ENCODE peak calls at places on chromosomes 13 and 19, in eight cellular contexts. Q, S, A, M, K, G, I and J are unnamed samples.

GRCh38 chr13:51997641-51998330 is 13.5 kb downstream of the ATP7B start:
- DNase-seq in M (no peak), A (no peak), K (no peak), I (no peak), G (no peak), Q (no peak), S (peak), J (no peak)

GRCh38 chr13:76489299-76489698 is 396.9 kb downstream of the KCTD12 start:
- DNase-seq in S (no peak), M (no peak), Q (no peak), I (no peak), G (no peak), A (no peak), K (no peak), J (no peak)

GRCh38 chr13:67740871-67741475 is 510.8 kb upstream of the PCDH9 start:
- DNase-seq in K (no peak), Q (no peak), S (no peak), M (no peak), G (peak), I (no peak), A (no peak), J (no peak)

GRCh38 chr19:52946322-52947310 is 16.1 kb downstream of the ZNF816 start:
- DNase-seq in S (no peak), Q (peak), G (peak), K (peak), I (peak), A (no peak), M (peak), J (peak)

GRCh38 chr19:30316000-30316491 is 56.1 kb upstream of the ZNF536 start:
- DNase-seq in S (no peak), G (no peak), K (no peak), M (no peak), A (no peak), I (no peak), Q (no peak), J (no peak)

GRCh38 chr13:59774511-59774911 is 389.2 kb downstream of the DIAPH3 start:
- DNase-seq in Q (no peak), S (peak), G (peak), I (no peak), K (peak), A (no peak), M (no peak), J (no peak)

GRCh38 chr13:111354789-111355188 is 34.3 kb downstream of the TEX29 start:
- DNase-seq in I (no peak), A (no peak), S (no peak), K (no peak), G (no peak), M (no peak), Q (no peak), J (no peak)

GRCh38 chr13:46962286-46962941 is 65.6 kb upstream of the HTR2A start:
- DNase-seq in I (no peak), S (no peak), M (no peak), K (peak), G (peak), Q (no peak), A (no peak), J (no peak)

GRCh38 chr13:41216160-41216559 is 21.8 kb upstream of the KBTBD7 start:
- DNase-seq in K (peak), S (peak), I (no peak), M (no peak), A (no peak), Q (no peak), G (peak), J (no peak)

GRCh38 chr13:98278068-98278619 is 101.1 kb upstream of the RNF113B start:
- DNase-seq in S (no peak), G (no peak), M (no peak), A (no peak), I (no peak), Q (no peak), K (no peak), J (no peak)

GRCh38 chr13:97889803-97890202 is 63.7 kb upstream of the IPO5 start:
- DNase-seq in M (no peak), I (no peak), G (no peak), Q (no peak), S (no peak), K (no peak), A (no peak), J (no peak)

GRCh38 chr13:93144031-93144430 is 82.6 kb upstream of the GPC6 start:
- DNase-seq in Q (no peak), G (peak), A (no peak), I (no peak), K (peak), S (no peak), M (no peak), J (no peak)

GRCh38 chr19:7881910-7882309 is 6.4 kb upstream of the LRRC8E start:
- DNase-seq in A (no peak), S (no peak), K (no peak), M (no peak), Q (no peak), I (no peak), G (no peak), J (no peak)

GRCh38 chr19:7701654-7702457 is at the start of gene FCER2:
- DNase-seq in Q (no peak), G (no peak), I (no peak), M (no peak), K (no peak), A (no peak), S (no peak), J (no peak)

GRCh38 chr13:36981156-36981743 is 17.9 kb downstream of the ALG5 start:
- DNase-seq in G (peak), Q (no peak), M (no peak), S (no peak), I (no peak), A (no peak), K (peak), J (no peak)

GRCh38 chr13:28320884-28321574 is 173.9 kb downstream of the FLT1 start:
- DNase-seq in Q (no peak), G (no peak), I (no peak), A (no peak), M (no peak), K (no peak), S (no peak), J (no peak)

GRCh38 chr13:100671389-100672182 is 3.0 kb downstream of the TMTC4 start:
- DNase-seq in A (no peak), M (no peak), Q (no peak), G (peak), S (no peak), I (no peak), K (no peak), J (no peak)

GRCh38 chr13:28059214-28059613 is 41.2 kb downstream of the FLT3 start:
- DNase-seq in M (no peak), Q (no peak), A (no peak), S (no peak), I (no peak), K (no peak), G (peak), J (peak)

GRCh38 chr13:111940892-111941291 is 126.1 kb upstream of the SOX1 start:
- DNase-seq in S (no peak), K (no peak), G (no peak), I (no peak), M (no peak), Q (no peak), A (no peak), J (no peak)

GRCh38 chr13:30797847-30798246 is 62.5 kb downstream of the ALOX5AP start:
- DNase-seq in M (no peak), S (no peak), I (no peak), G (no peak), A (no peak), K (no peak), Q (no peak), J (no peak)

GRCh38 chr13:30796833-30797601 is 61.7 kb downstream of the ALOX5AP start:
- DNase-seq in Q (no peak), G (peak), I (no peak), K (peak), S (no peak), M (no peak), A (no peak), J (no peak)

GRCh38 chr13:30800107-30800506 is 64.8 kb downstream of the ALOX5AP start:
- DNase-seq in K (no peak), I (no peak), M (no peak), S (no peak), A (no peak), G (no peak), Q (no peak), J (no peak)

GRCh38 chr13:30798776-30799625 is 63.7 kb downstream of the ALOX5AP start:
- DNase-seq in Q (peak), A (no peak), S (no peak), G (peak), M (no peak), K (peak), I (no peak), J (no peak)

GRCh38 chr13:30796132-30796832 is 60.9 kb downstream of the ALOX5AP start:
- DNase-seq in M (no peak), S (peak), Q (no peak), A (no peak), I (no peak), K (peak), G (peak), J (no peak)
- TF ChIP-seq CTCF in M (no peak), S (no peak), Q (no peak), A (no peak), I (peak), K (no peak), G (peak), J (no peak)

GRCh38 chr13:23159587-23160240 is 21.1 kb upstream of the SGCG start:
- DNase-seq in G (no peak), M (peak), A (no peak), Q (no peak), I (no peak), K (no peak), S (no peak), J (peak)

GRCh38 chr13:23161176-23161825 is 19.5 kb upstream of the SGCG start:
- DNase-seq in A (no peak), I (no peak), S (no peak), K (no peak), G (no peak), M (no peak), Q (no peak), J (no peak)

GRCh38 chr13:23159205-23159586 is 21.6 kb upstream of the SGCG start:
- DNase-seq in G (peak), I (no peak), M (no peak), Q (no peak), A (no peak), K (no peak), S (no peak), J (peak)

DNA sequence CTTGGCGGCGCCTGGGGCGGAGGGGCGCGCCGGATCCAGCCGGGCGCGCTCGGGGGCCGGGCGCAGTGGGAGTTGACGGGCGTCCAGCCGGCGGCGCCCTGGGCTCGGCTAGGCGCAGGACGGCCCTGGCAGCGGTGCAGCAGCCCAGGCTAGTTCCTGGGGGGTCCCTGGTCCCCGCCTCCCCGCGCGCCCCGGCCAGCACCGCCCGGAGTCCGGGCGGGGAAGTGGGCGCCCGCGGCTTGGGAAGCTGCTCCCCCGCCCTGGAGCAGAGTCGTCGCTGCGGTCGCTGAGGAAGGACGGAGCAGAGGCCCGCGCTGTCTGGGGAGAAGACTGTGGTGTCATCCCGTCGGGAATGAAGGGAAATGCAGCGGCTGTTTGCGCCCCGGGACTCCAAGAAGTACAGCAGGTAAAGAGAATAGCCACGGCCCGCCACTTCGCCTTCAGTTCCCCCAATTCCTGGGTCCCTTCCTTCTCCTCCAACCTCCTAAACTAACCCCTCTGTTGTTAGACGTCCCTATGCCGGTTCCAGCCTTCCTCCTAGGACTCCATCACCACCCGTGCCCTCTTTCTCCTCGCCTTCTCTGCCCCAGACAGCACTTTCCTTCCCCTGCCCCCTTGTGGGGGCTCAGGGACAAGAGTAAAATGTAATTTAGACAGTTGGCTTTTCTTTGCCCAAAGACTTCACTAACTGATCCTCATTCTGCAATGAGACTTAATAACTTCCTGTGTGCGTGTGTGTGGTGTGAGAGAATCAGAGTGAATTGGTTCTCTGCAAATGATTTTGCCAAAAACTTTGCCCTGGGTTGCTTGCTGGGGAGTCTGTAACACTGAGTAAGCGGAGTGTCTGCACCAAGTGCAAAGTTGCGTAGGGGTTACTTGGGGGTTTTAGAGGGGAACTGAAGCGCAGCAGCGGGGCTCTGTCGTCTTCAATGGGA is 20.3 kb upstream of the SGCG start:
- DNase-seq in S (no peak), G (peak), K (no peak), A (no peak), Q (no peak), I (no peak), M (peak), J (no peak)
- TF ChIP-seq CTCF in S (no peak), G (no peak), K (no peak), A (no peak), Q (no peak), I (peak), M (no peak), J (no peak)

GRCh38 chr13:24716011-24716410 is 35.8 kb downstream of the ATP12A start:
- DNase-seq in I (no peak), K (no peak), A (no peak), Q (no peak), G (no peak), M (no peak), S (no peak), J (no peak)
- TF ChIP-seq CTCF in I (no peak), K (no peak), A (no peak), Q (no peak), G (no peak), M (no peak), S (no peak), J (no peak)

GRCh38 chr13:30679483-30680330 is 55.6 kb upstream of the ALOX5AP start:
- DNase-seq in S (no peak), Q (no peak), I (no peak), A (no peak), K (peak), G (peak), M (no peak), J (peak)

GRCh38 chr13:30681489-30682242 is 53.7 kb upstream of the ALOX5AP start:
- DNase-seq in A (no peak), G (peak), S (no peak), K (no peak), M (no peak), I (no peak), Q (no peak), J (no peak)

GRCh38 chr13:30673669-30674521 is 56.2 kb downstream of the USPL1 start:
- DNase-seq in G (peak), M (peak), S (peak), K (peak), A (peak), I (peak), Q (peak), J (peak)

GRCh38 chr13:30671271-30671815 is 53.6 kb downstream of the USPL1 start:
- DNase-seq in Q (no peak), M (no peak), I (no peak), G (no peak), S (no peak), A (no peak), K (no peak), J (no peak)

DNA sequence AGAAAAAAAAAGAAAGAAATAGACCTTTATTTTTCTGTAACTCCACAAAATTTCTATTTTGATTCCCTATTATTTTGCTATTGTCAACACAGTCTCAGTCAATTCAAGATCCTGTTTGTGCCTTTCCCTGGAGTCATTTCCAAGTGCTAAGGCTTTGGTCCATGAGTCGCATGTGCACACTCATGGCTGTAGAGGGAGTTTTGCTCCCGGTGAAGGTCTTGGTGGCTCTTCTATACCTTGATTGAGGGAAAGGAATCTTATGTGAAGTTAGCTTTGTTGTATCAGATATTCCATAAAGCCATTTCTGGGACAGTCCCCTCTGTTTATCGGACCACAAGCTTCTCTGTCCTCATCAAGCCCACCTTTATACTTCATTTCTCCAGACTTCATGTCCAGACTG is 58.7 kb upstream of the ALOX5AP start:
- DNase-seq in S (no peak), I (no peak), K (peak), Q (no peak), G (peak), A (no peak), M (no peak), J (no peak)
- TF ChIP-seq CTCF in S (peak), I (no peak), K (peak), Q (no peak), G (peak), A (peak), M (no peak), J (no peak)

GRCh38 chr19:12800344-12800732 is 1.3 kb downstream of the PRDX2 start:
- DNase-seq in S (no peak), G (no peak), K (no peak), Q (no peak), M (no peak), I (no peak), A (no peak), J (no peak)

GRCh38 chr19:12799723-12800343 is 1.8 kb downstream of the PRDX2 start:
- DNase-seq in M (no peak), G (no peak), K (no peak), S (no peak), A (no peak), Q (no peak), I (no peak), J (no peak)

GRCh38 chr19:12802267-12803106 is 618 bp downstream of the THSD8 start:
- DNase-seq in I (no peak), K (no peak), S (no peak), A (no peak), M (no peak), Q (no peak), G (no peak), J (no peak)

GRCh38 chr19:12801466-12802266 is at the start of the genes PRDX2 and THSD8:
- DNase-seq in M (peak), G (peak), S (no peak), Q (peak), I (no peak), A (no peak), K (peak), J (peak)

GRCh38 chr19:12800873-12801465 is 631 bp downstream of the PRDX2 start:
- DNase-seq in M (peak), Q (no peak), I (no peak), S (no peak), K (no peak), G (no peak), A (no peak), J (peak)
- TF ChIP-seq CTCF in M (no peak), Q (no peak), I (no peak), S (no peak), K (no peak), G (no peak), A (no peak), J (no peak)

DNA sequence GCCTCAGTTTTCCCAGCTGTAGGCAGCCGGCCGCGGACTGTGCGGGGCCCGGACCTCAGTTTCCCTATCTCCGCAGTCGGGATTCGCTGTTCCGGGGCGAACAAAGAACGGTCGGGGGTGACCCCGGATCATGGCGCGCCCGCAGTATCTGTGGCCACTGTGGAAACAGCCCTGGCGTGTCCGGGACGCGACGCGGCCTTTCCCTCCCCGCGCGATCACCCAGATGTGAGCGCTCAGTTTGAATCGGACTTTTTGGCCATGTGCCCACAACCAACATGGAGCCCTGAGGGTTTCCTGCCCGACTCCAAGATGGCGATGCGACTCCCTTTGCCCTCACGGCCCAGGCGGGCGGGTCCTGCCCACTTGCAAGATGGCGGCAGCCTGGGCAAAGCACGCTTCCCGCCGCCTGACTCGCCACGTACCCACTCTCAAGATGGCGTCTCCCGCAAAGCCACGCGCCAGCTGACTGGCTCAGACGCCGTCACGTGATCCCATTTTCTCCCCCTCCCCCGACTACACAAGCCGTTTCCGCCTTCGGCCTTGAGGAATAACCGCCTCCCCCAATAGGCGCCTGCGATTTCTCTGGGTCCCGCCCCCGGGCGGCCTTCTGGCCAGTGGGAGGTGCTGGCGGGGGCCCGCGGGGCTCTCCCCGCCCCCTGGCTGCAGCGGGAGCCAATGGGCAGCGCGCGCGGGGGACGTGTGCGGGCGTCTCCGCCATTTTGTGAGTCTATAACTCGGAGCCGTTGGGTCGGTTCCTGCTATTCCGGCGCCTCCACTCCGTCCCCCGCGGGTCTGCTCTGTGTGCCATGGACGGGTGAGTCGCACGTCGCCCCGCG is at the start of gene PTBP1:
- DNase-seq in S (peak), Q (peak), K (peak), G (peak), I (peak), A (peak), M (peak), J (peak)
- TF ChIP-seq CTCF in S (no peak), Q (peak), K (no peak), G (no peak), I (no peak), A (no peak), M (no peak), J (peak)

GRCh38 chr13:50082426-50083283 is 67.4 kb downstream of the KCNRG start:
- DNase-seq in Q (peak), K (peak), M (peak), I (no peak), G (peak), S (peak), A (no peak), J (peak)

GRCh38 chr13:50081899-50082425 is 66.7 kb downstream of the KCNRG start:
- DNase-seq in I (peak), M (peak), K (peak), Q (peak), S (peak), A (peak), G (peak), J (peak)

GRCh38 chr13:50080856-50081105 is 65.5 kb downstream of the KCNRG start:
- DNase-seq in Q (no peak), K (peak), A (no peak), M (no peak), S (no peak), G (no peak), I (no peak), J (no peak)

GRCh38 chr13:50080158-50080855 is 65.1 kb downstream of the KCNRG start:
- DNase-seq in Q (no peak), K (peak), S (no peak), G (peak), M (no peak), A (no peak), I (no peak), J (peak)

GRCh38 chr13:50081106-50081898 is 66.1 kb downstream of the KCNRG start:
- DNase-seq in S (no peak), Q (peak), M (peak), G (no peak), I (no peak), K (peak), A (peak), J (peak)
- TF ChIP-seq CTCF in S (no peak), Q (no peak), M (no peak), G (no peak), I (no peak), K (peak), A (no peak), J (no peak)

DNA sequence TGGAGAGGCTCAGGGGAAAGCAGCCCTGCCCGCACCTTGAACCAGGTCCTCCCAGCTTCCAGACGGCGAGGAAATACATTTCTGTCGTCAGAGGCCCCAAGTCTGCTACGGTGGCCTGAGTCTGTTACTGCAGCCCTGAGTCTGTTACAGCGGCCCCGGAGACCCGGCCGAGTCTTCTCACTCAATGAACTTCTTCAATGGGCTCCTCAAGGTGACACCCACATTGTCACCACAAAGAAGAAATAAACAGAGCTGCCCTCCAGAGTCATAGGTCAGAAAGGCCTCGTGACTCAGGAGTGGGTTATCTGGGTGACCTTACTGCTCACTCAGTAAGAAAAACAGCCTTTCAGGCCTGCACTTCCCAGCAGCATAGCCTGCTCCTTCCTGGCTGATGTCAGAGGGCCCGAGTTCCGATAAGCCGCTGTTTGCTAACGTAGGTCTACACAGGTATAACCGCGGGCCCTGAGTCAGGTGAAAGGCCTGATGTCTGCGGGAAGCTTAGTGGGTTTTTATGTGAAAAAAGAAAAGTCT is 66.9 kb upstream of the TM9SF2 start:
- DNase-seq in K (no peak), I (no peak), A (no peak), G (no peak), S (no peak), Q (no peak), M (no peak), J (no peak)
- TF ChIP-seq CTCF in K (no peak), I (peak), A (no peak), G (no peak), S (no peak), Q (no peak), M (no peak), J (no peak)